ENCODE peak calls at places on chromosomes 4 and X, in six cellular contexts. J is H9, E is lower leg skin, S is upper lobe of right lung, H is left ventricle myocardium inferior, D is body of pancreas. K is an unnamed sample.

GRCh38 chrX:118594697-118595420 is 99.2 kb downstream of the DOCK11 start:
- DNase-seq in J (no peak), E (no peak), S (no peak), H (no peak), D (no peak), K (no peak)

GRCh38 chr4:18248611-18249010 is 227.1 kb upstream of the LCORL start:
- DNase-seq in J (no peak), E (no peak), S (no peak), H (no peak), D (no peak), K (no peak)

GRCh38 chr4:98151145-98151929 is 8.1 kb upstream of the STPG2 start:
- DNase-seq in J (no peak), E (no peak), S (no peak), H (no peak), D (no peak), K (no peak)

GRCh38 chr4:150244600-150244999 is 166.4 kb downstream of the DCLK2 start:
- DNase-seq in J (no peak), E (no peak), S (no peak), H (no peak), D (peak), K (no peak)

GRCh38 chrX:131067216-131067615 is 9.1 kb downstream of the ARHGAP36 start:
- DNase-seq in J (peak), E (no peak), S (no peak), H (no peak), D (peak), K (no peak)

GRCh38 chrX:7283741-7284140 is 135.8 kb upstream of the PUDP start:
- DNase-seq in J (no peak), E (no peak), S (no peak), H (no peak), D (no peak), K (no peak)

GRCh38 chr4:151553874-151554273 is 144.9 kb downstream of the FHIP1A start:
- DNase-seq in J (no peak), E (no peak), S (no peak), H (no peak), D (peak), K (no peak)

GRCh38 chr4:65021737-65022136 is 612.5 kb upstream of the TECRL start:
- DNase-seq in J (no peak), E (no peak), S (no peak), H (no peak), D (no peak), K (no peak)

GRCh38 chrX:107205770-107206696 is at the start of the genes DNAAF6 and NUP62CL:
- DNase-seq in J (peak), E (peak), S (peak), H (peak), D (peak), K (peak)

GRCh38 chr4:1571165-1571908 is 112.8 kb downstream of the FAM53A start:
- DNase-seq in J (no peak), E (no peak), S (no peak), H (no peak), D (no peak), K (no peak)

GRCh38 chrX:31376408-31376807 is 304.6 kb upstream of the FTHL17 start:
- DNase-seq in J (no peak), E (no peak), S (no peak), H (no peak), D (no peak), K (no peak)

DNA sequence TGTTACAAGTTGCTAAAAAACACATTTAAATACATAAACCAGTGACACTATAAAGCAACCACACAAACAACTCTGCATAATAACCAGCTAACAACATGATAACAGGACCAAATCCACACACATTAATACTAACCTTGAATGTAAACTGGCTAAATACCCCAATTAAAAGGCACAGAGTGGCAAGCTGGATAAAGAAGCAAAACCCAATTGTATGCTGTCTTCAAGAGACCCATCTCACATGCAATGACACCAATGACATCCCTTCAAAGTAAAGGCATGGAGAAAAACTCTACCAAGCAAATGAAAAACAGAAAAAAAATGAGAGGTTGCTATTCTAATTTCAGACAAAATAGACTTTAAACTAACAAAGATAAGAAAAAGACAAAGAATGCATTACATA is 34.4 kb upstream of the USP46 start:
- DNase-seq in J (no peak), E (no peak), S (no peak), H (no peak), D (no peak), K (no peak)
- TF ChIP-seq CTCF in J (no peak), E (no peak), S (no peak), H (no peak), D (no peak), K (no peak)

DNA sequence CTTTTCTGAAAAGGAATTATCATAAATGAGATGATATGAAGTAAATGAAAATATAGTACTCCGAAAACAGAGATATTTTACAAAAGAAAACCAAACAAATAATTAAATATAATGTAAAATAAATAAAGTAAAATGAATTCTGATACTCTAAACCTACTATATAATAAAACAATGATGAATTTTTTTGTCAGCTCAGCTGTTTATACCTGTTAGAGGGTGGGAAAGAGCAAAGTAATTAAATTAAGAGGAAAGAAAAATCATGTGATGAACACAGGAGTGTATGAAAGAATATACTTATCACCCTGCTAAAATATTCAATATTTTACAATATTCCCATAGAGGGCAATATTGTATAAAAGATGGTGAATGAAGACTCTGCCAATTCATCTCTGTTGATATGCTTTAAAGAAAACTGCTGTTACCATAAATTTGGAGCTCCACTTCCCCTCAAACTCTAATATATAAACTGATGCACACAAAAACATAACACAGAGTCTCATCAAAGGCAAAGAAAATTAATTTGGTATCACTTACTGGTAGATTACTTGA is 6.5 kb upstream of the NDST4 start:
- DNase-seq in J (no peak), E (no peak), S (no peak), H (no peak), D (no peak), K (no peak)
- TF ChIP-seq CTCF in J (peak), E (no peak), S (no peak), H (no peak), D (peak), K (peak)

GRCh38 chrX:23637187-23637586 is 30.1 kb upstream of the PRDX4 start:
- DNase-seq in J (no peak), E (no peak), S (no peak), H (no peak), D (no peak), K (no peak)

GRCh38 chrX:23631136-23631535 is 36.2 kb upstream of the PRDX4 start:
- DNase-seq in J (no peak), E (no peak), S (no peak), H (no peak), D (no peak), K (no peak)

GRCh38 chrX:23634181-23634580 is 33.1 kb upstream of the PRDX4 start:
- DNase-seq in J (no peak), E (no peak), S (no peak), H (no peak), D (no peak), K (no peak)
- TF ChIP-seq CTCF in J (peak), E (no peak), S (no peak), H (no peak), D (peak), K (peak)

GRCh38 chr4:118740869-118741268 is 55.7 kb downstream of the METTL14 start:
- DNase-seq in J (no peak), E (no peak), S (no peak), H (no peak), D (no peak), K (no peak)
- TF ChIP-seq CTCF in J (peak), E (peak), S (peak), H (peak), D (peak), K (peak)

DNA sequence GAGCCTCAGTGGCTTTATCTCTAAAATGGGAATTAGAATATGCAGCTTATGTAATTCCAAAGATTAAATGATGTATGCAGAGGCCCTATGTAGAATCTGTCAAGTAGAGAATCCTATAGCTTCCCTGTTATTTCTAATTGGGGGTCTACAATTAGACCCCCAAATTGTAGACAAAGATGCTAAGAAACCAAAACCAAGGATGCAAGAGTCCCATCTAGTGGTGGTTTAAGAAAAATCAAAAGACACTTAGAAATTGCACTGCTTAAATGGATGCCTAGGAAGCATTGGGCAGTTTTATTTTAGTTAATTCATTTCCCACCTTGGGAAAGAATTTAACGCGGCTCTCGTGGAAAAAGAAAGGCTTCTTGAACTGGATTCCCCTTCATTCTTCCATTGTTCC is 115.2 kb downstream of the GABRA2 start:
- DNase-seq in J (no peak), E (no peak), S (no peak), H (no peak), D (no peak), K (no peak)
- TF ChIP-seq CTCF in J (peak), E (no peak), S (no peak), H (peak), D (no peak), K (peak)

DNA sequence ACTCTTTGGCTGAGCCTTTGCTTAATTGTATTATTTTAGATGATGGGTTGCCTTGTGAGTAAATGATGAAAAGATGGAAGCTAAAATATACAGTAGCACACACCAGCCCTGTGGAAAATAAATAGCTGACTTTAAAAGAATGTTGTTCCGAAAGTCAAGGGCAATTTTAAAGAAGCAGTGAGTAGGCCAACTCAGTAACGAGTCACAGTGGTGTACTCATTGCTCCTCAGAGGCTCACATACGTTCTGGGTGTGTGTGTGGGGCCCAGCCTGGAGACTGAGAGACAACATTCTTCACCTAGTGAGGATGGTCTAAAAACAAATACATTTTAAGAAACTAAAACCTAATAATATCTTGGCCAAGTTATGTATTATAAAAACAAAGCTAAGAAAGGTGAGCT is 640.3 kb downstream of the TRIML1 start:
- DNase-seq in J (no peak), E (no peak), S (no peak), H (no peak), D (no peak), K (no peak)
- TF ChIP-seq CTCF in J (no peak), E (no peak), S (no peak), H (no peak), D (no peak), K (no peak)

GRCh38 chr4:77818077-77818666 is 996 bp downstream of the CNOT6L start:
- DNase-seq in J (peak), E (peak), S (peak), H (peak), D (peak), K (peak)
- TF ChIP-seq CTCF in J (peak), E (no peak), S (peak), H (peak), D (peak), K (peak)